ENCODE peak calls at places on chromosome 2, in five cellular contexts. One of them, this sample, is unnamed.

GRCh38 chr2:153478289-153479261 is at the start of gene RPRM:
- DNase-seq in activated T-cell treated with anti-CD3 and anti-CD28 coated beads, Interleukin-2, amount 50 U/mL, for 48 hours: peak
- DNase-seq in GM06990: peak
- DNase-seq in nucleus accumbens: peak
- DNase-seq in CD14-positive monocyte: no peak
- DNase-seq in this sample: peak

GRCh38 chr2:212811036-212811805 is 272.6 kb upstream of the ERBB4 start:
- DNase-seq in activated T-cell treated with anti-CD3 and anti-CD28 coated beads, Interleukin-2, amount 50 U/mL, for 48 hours: no peak
- DNase-seq in GM06990: peak
- DNase-seq in nucleus accumbens: no peak
- DNase-seq in CD14-positive monocyte: no peak
- DNase-seq in this sample: no peak

GRCh38 chr2:72669121-72669520 is 156.7 kb downstream of the EXOC6B start:
- DNase-seq in activated T-cell treated with anti-CD3 and anti-CD28 coated beads, Interleukin-2, amount 50 U/mL, for 48 hours: no peak
- DNase-seq in GM06990: no peak
- DNase-seq in nucleus accumbens: no peak
- DNase-seq in CD14-positive monocyte: no peak
- DNase-seq in this sample: no peak

GRCh38 chr2:201218780-201219179 is 35.8 kb downstream of the CASP10 start:
- DNase-seq in activated T-cell treated with anti-CD3 and anti-CD28 coated beads, Interleukin-2, amount 50 U/mL, for 48 hours: no peak
- DNase-seq in GM06990: no peak
- DNase-seq in nucleus accumbens: no peak
- DNase-seq in CD14-positive monocyte: no peak
- DNase-seq in this sample: no peak

GRCh38 chr2:70010222-70011111 is 49.0 kb upstream of the ASPRV1 start:
- DNase-seq in activated T-cell treated with anti-CD3 and anti-CD28 coated beads, Interleukin-2, amount 50 U/mL, for 48 hours: peak
- DNase-seq in GM06990: no peak
- DNase-seq in nucleus accumbens: no peak
- DNase-seq in CD14-positive monocyte: peak
- DNase-seq in this sample: no peak

GRCh38 chr2:197628043-197628500 is 47.3 kb downstream of the RFTN2 start:
- DNase-seq in activated T-cell treated with anti-CD3 and anti-CD28 coated beads, Interleukin-2, amount 50 U/mL, for 48 hours: no peak
- DNase-seq in GM06990: peak
- DNase-seq in nucleus accumbens: peak
- DNase-seq in CD14-positive monocyte: no peak
- DNase-seq in this sample: no peak

GRCh38 chr2:216023055-216023648 is 9.8 kb upstream of the MREG start:
- DNase-seq in activated T-cell treated with anti-CD3 and anti-CD28 coated beads, Interleukin-2, amount 50 U/mL, for 48 hours: peak
- DNase-seq in GM06990: no peak
- DNase-seq in nucleus accumbens: peak
- DNase-seq in CD14-positive monocyte: no peak
- DNase-seq in this sample: peak

GRCh38 chr2:96636772-96637171 is 1.3 kb downstream of the KANSL3 start:
- DNase-seq in activated T-cell treated with anti-CD3 and anti-CD28 coated beads, Interleukin-2, amount 50 U/mL, for 48 hours: no peak
- DNase-seq in GM06990: no peak
- DNase-seq in nucleus accumbens: peak
- DNase-seq in CD14-positive monocyte: no peak
- DNase-seq in this sample: no peak

GRCh38 chr2:5479265-5479928 is 212.8 kb upstream of the SOX11 start:
- DNase-seq in activated T-cell treated with anti-CD3 and anti-CD28 coated beads, Interleukin-2, amount 50 U/mL, for 48 hours: no peak
- DNase-seq in GM06990: no peak
- DNase-seq in nucleus accumbens: no peak
- DNase-seq in CD14-positive monocyte: no peak
- DNase-seq in this sample: no peak

GRCh38 chr2:200193791-200194190 is 112.7 kb upstream of the SPATS2L start:
- DNase-seq in activated T-cell treated with anti-CD3 and anti-CD28 coated beads, Interleukin-2, amount 50 U/mL, for 48 hours: no peak
- DNase-seq in GM06990: no peak
- DNase-seq in nucleus accumbens: no peak
- DNase-seq in CD14-positive monocyte: no peak
- DNase-seq in this sample: no peak

GRCh38 chr2:45119855-45120254 is 110.6 kb upstream of the SIX2 start:
- DNase-seq in activated T-cell treated with anti-CD3 and anti-CD28 coated beads, Interleukin-2, amount 50 U/mL, for 48 hours: no peak
- DNase-seq in GM06990: no peak
- DNase-seq in nucleus accumbens: no peak
- DNase-seq in CD14-positive monocyte: no peak
- DNase-seq in this sample: no peak

GRCh38 chr2:10521891-10522448 is 73.8 kb upstream of the ODC1 start:
- DNase-seq in activated T-cell treated with anti-CD3 and anti-CD28 coated beads, Interleukin-2, amount 50 U/mL, for 48 hours: no peak
- DNase-seq in GM06990: no peak
- DNase-seq in nucleus accumbens: no peak
- DNase-seq in CD14-positive monocyte: no peak
- DNase-seq in this sample: no peak

GRCh38 chr2:8608411-8608954 is 73.4 kb upstream of the ID2 start:
- DNase-seq in activated T-cell treated with anti-CD3 and anti-CD28 coated beads, Interleukin-2, amount 50 U/mL, for 48 hours: peak
- DNase-seq in GM06990: no peak
- DNase-seq in nucleus accumbens: no peak
- DNase-seq in CD14-positive monocyte: no peak
- DNase-seq in this sample: no peak

GRCh38 chr2:116802671-116803070 is 1011.8 kb upstream of the DDX18 start:
- DNase-seq in activated T-cell treated with anti-CD3 and anti-CD28 coated beads, Interleukin-2, amount 50 U/mL, for 48 hours: no peak
- DNase-seq in GM06990: no peak
- DNase-seq in nucleus accumbens: no peak
- DNase-seq in CD14-positive monocyte: no peak
- DNase-seq in this sample: no peak

GRCh38 chr2:106065983-106066826 is 127.9 kb downstream of the UXS1 start:
- DNase-seq in activated T-cell treated with anti-CD3 and anti-CD28 coated beads, Interleukin-2, amount 50 U/mL, for 48 hours: no peak
- DNase-seq in GM06990: no peak
- DNase-seq in nucleus accumbens: peak
- DNase-seq in CD14-positive monocyte: no peak
- DNase-seq in this sample: no peak

GRCh38 chr2:106828119-106828518 is 57.8 kb downstream of the ST6GAL2 start:
- DNase-seq in activated T-cell treated with anti-CD3 and anti-CD28 coated beads, Interleukin-2, amount 50 U/mL, for 48 hours: no peak
- DNase-seq in GM06990: no peak
- DNase-seq in nucleus accumbens: no peak
- DNase-seq in CD14-positive monocyte: no peak
- DNase-seq in this sample: no peak

GRCh38 chr2:101251844-101252407 is 760 bp upstream of the CNOT11 start:
- DNase-seq in activated T-cell treated with anti-CD3 and anti-CD28 coated beads, Interleukin-2, amount 50 U/mL, for 48 hours: peak
- DNase-seq in GM06990: no peak
- DNase-seq in nucleus accumbens: no peak
- DNase-seq in CD14-positive monocyte: no peak
- DNase-seq in this sample: no peak

GRCh38 chr2:235641333-235641732 is 147.5 kb downstream of the AGAP1 start:
- DNase-seq in activated T-cell treated with anti-CD3 and anti-CD28 coated beads, Interleukin-2, amount 50 U/mL, for 48 hours: no peak
- DNase-seq in GM06990: no peak
- DNase-seq in nucleus accumbens: peak
- DNase-seq in CD14-positive monocyte: no peak
- DNase-seq in this sample: no peak

GRCh38 chr2:238389985-238390682 is 36.6 kb upstream of the ASB1 start:
- DNase-seq in activated T-cell treated with anti-CD3 and anti-CD28 coated beads, Interleukin-2, amount 50 U/mL, for 48 hours: no peak
- DNase-seq in GM06990: no peak
- DNase-seq in nucleus accumbens: no peak
- DNase-seq in CD14-positive monocyte: no peak
- DNase-seq in this sample: no peak

GRCh38 chr2:240818543-240819403 is 1.2 kb downstream of the KIF1A start:
- DNase-seq in activated T-cell treated with anti-CD3 and anti-CD28 coated beads, Interleukin-2, amount 50 U/mL, for 48 hours: no peak
- DNase-seq in GM06990: no peak
- DNase-seq in nucleus accumbens: peak
- DNase-seq in CD14-positive monocyte: no peak
- DNase-seq in this sample: no peak

GRCh38 chr2:226031078-226031937 is 631.8 kb downstream of the NYAP2 start:
- DNase-seq in activated T-cell treated with anti-CD3 and anti-CD28 coated beads, Interleukin-2, amount 50 U/mL, for 48 hours: peak
- DNase-seq in GM06990: peak
- DNase-seq in nucleus accumbens: peak
- DNase-seq in CD14-positive monocyte: peak
- DNase-seq in this sample: peak

GRCh38 chr2:233329489-233330135 is 22.0 kb downstream of the SAG start:
- DNase-seq in activated T-cell treated with anti-CD3 and anti-CD28 coated beads, Interleukin-2, amount 50 U/mL, for 48 hours: no peak
- DNase-seq in GM06990: no peak
- DNase-seq in nucleus accumbens: no peak
- DNase-seq in CD14-positive monocyte: no peak
- DNase-seq in this sample: no peak

GRCh38 chr2:9030882-9031645 is 27.6 kb upstream of the MBOAT2 start:
- DNase-seq in activated T-cell treated with anti-CD3 and anti-CD28 coated beads, Interleukin-2, amount 50 U/mL, for 48 hours: no peak
- DNase-seq in GM06990: no peak
- DNase-seq in nucleus accumbens: no peak
- DNase-seq in CD14-positive monocyte: no peak
- DNase-seq in this sample: no peak

GRCh38 chr2:85554980-85555612 is 6.2 kb downstream of the GGCX start:
- DNase-seq in activated T-cell treated with anti-CD3 and anti-CD28 coated beads, Interleukin-2, amount 50 U/mL, for 48 hours: no peak
- DNase-seq in GM06990: no peak
- DNase-seq in nucleus accumbens: no peak
- DNase-seq in CD14-positive monocyte: no peak
- DNase-seq in this sample: no peak

GRCh38 chr2:7649461-7650228 is 732.4 kb downstream of the RNF144A start:
- DNase-seq in activated T-cell treated with anti-CD3 and anti-CD28 coated beads, Interleukin-2, amount 50 U/mL, for 48 hours: no peak
- DNase-seq in GM06990: no peak
- DNase-seq in nucleus accumbens: no peak
- DNase-seq in CD14-positive monocyte: no peak
- DNase-seq in this sample: no peak

GRCh38 chr2:10931710-10932255 is 20.0 kb downstream of the KCNF1 start:
- DNase-seq in activated T-cell treated with anti-CD3 and anti-CD28 coated beads, Interleukin-2, amount 50 U/mL, for 48 hours: no peak
- DNase-seq in GM06990: no peak
- DNase-seq in nucleus accumbens: no peak
- DNase-seq in CD14-positive monocyte: no peak
- DNase-seq in this sample: no peak

GRCh38 chr2:149315461-149315860 is 14.9 kb upstream of the LYPD6 start:
- DNase-seq in activated T-cell treated with anti-CD3 and anti-CD28 coated beads, Interleukin-2, amount 50 U/mL, for 48 hours: no peak
- DNase-seq in GM06990: no peak
- DNase-seq in nucleus accumbens: no peak
- DNase-seq in CD14-positive monocyte: no peak
- DNase-seq in this sample: no peak

GRCh38 chr2:44010266-44010665 is 14.5 kb upstream of the LRPPRC start:
- DNase-seq in activated T-cell treated with anti-CD3 and anti-CD28 coated beads, Interleukin-2, amount 50 U/mL, for 48 hours: no peak
- DNase-seq in GM06990: no peak
- DNase-seq in nucleus accumbens: no peak
- DNase-seq in CD14-positive monocyte: no peak
- DNase-seq in this sample: no peak

GRCh38 chr2:175282300-175282699 is 100.8 kb upstream of the ATP5MC3 start:
- DNase-seq in activated T-cell treated with anti-CD3 and anti-CD28 coated beads, Interleukin-2, amount 50 U/mL, for 48 hours: no peak
- DNase-seq in GM06990: peak
- DNase-seq in nucleus accumbens: no peak
- DNase-seq in CD14-positive monocyte: no peak
- DNase-seq in this sample: peak

GRCh38 chr2:144071461-144071860 is 448.5 kb downstream of the ZEB2 start:
- DNase-seq in activated T-cell treated with anti-CD3 and anti-CD28 coated beads, Interleukin-2, amount 50 U/mL, for 48 hours: no peak
- DNase-seq in GM06990: no peak
- DNase-seq in nucleus accumbens: no peak
- DNase-seq in CD14-positive monocyte: no peak
- DNase-seq in this sample: no peak

GRCh38 chr2:42197792-42198191 is 28.6 kb downstream of the EML4 start:
- DNase-seq in activated T-cell treated with anti-CD3 and anti-CD28 coated beads, Interleukin-2, amount 50 U/mL, for 48 hours: no peak
- DNase-seq in GM06990: no peak
- DNase-seq in nucleus accumbens: no peak
- DNase-seq in CD14-positive monocyte: no peak
- DNase-seq in this sample: no peak

GRCh38 chr2:55743583-55743982 is 49.9 kb upstream of the PNPT1 start:
- DNase-seq in activated T-cell treated with anti-CD3 and anti-CD28 coated beads, Interleukin-2, amount 50 U/mL, for 48 hours: no peak
- DNase-seq in GM06990: no peak
- DNase-seq in nucleus accumbens: no peak
- DNase-seq in CD14-positive monocyte: no peak
- DNase-seq in this sample: no peak